ENCODE peak calls at places on chromosomes 13 and 19, in ten cellular contexts. K is ovary, S is cardiac muscle cell, Z is right atrium auricular region, O is neural progenitor cell, C is PC-9, R is GM12865, I is glutamatergic neuron, G is suprapubic skin, E is ascending aorta. P is an unnamed sample.

GRCh38 chr19:29947871-29948270 is 5.8 kb downstream of the URI1 start:
- DNase-seq in K (no peak), S (no peak), Z (no peak), O (no peak), C (no peak), R (no peak), I (no peak), G (no peak), E (no peak), P (no peak)

GRCh38 chr19:18304496-18305312 is 18.2 kb downstream of the LSM4 start:
- DNase-seq in K (peak; percentile 87), S (peak; percentile 89), Z (peak; percentile 94), O (peak; percentile 76), C (peak; percentile 88), R (peak; percentile 81), I (peak; percentile 65), G (peak; percentile 96), E (peak; percentile 83), P (peak; percentile 42)

GRCh38 chr13:53522034-53522433 is 493.4 kb downstream of the OLFM4 start:
- DNase-seq in K (no peak), S (no peak), Z (no peak), O (no peak), C (no peak), R (no peak), I (no peak), G (no peak), E (no peak), P (no peak)

GRCh38 chr19:53583181-53583580 is 45.2 kb downstream of the ZNF331 start:
- DNase-seq in K (no peak), S (no peak), Z (no peak), O (no peak), C (no peak), R (no peak), I (no peak), G (no peak), E (no peak), P (no peak)

GRCh38 chr13:106139407-106139806 is 396.1 kb downstream of the EFNB2 start:
- DNase-seq in K (no peak), S (no peak), Z (no peak), O (no peak), C (no peak), R (no peak), I (no peak), G (no peak), E (no peak), P (no peak)

GRCh38 chr19:10800488-10800887 is 35.5 kb downstream of the TMED1 start:
- DNase-seq in K (no peak), S (peak; percentile 47), Z (no peak), O (no peak), C (no peak), R (no peak), I (no peak), G (no peak), E (no peak), P (no peak)

GRCh38 chr13:20721454-20722357 is 18.2 kb downstream of the IL17D start:
- DNase-seq in K (peak; percentile 46), S (peak; percentile 78), Z (peak; percentile 44), O (peak; percentile 77), C (peak; percentile 19), R (no peak), I (peak; percentile 68), G (peak; percentile 77), E (no peak), P (peak; percentile 41)

GRCh38 chr19:23203841-23204344 is 46.3 kb downstream of the ZNF724 start:
- DNase-seq in K (no peak), S (peak; percentile 16), Z (no peak), O (no peak), C (no peak), R (no peak), I (peak; percentile 48), G (no peak), E (no peak), P (no peak)

GRCh38 chr19:12670159-12670928 is 3.7 kb downstream of the WDR83 start:
- DNase-seq in K (no peak), S (no peak), Z (no peak), O (no peak), C (no peak), R (no peak), I (no peak), G (no peak), E (no peak), P (no peak)

GRCh38 chr19:12669272-12670158 is 2.9 kb downstream of the WDR83 start:
- DNase-seq in K (peak; percentile 77), S (peak; percentile 90), Z (peak; percentile 86), O (peak; percentile 86), C (peak; percentile 73), R (peak; percentile 90), I (peak; percentile 58), G (peak; percentile 89), E (peak; percentile 40), P (peak; percentile 72)

GRCh38 chr19:12667903-12668302 is 1.3 kb downstream of the WDR83 start:
- DNase-seq in K (no peak), S (no peak), Z (no peak), O (no peak), C (no peak), R (no peak), I (no peak), G (no peak), E (no peak), P (no peak)

GRCh38 chr19:12668346-12668745 is 1.7 kb downstream of the WDR83 start:
- DNase-seq in K (no peak), S (no peak), Z (no peak), O (no peak), C (no peak), R (no peak), I (no peak), G (no peak), E (no peak), P (no peak)

GRCh38 chr19:12668937-12669271 is 2.3 kb downstream of the WDR83 start:
- DNase-seq in K (no peak), S (peak; percentile 59), Z (peak; percentile 63), O (peak; percentile 53), C (peak; percentile 60), R (peak; percentile 66), I (peak; percentile 48), G (peak; percentile 89), E (no peak), P (peak; percentile 34)
- TF ChIP-seq CTCF in K (no peak), S (no peak), Z (no peak), O (no peak), C (no peak), R (no peak), I (no peak), G (no peak), E (no peak), P (no peak)

GRCh38 chr19:40571005-40571318 is 5.7 kb upstream of the SHKBP1 start:
- DNase-seq in K (no peak), S (no peak), Z (no peak), O (no peak), C (no peak), R (no peak), I (no peak), G (no peak), E (no peak), P (no peak)

GRCh38 chr19:40567040-40567749 is 9.5 kb upstream of the SHKBP1 start:
- DNase-seq in K (no peak), S (no peak), Z (no peak), O (peak; percentile 38), C (no peak), R (no peak), I (peak; percentile 47), G (no peak), E (no peak), P (no peak)

GRCh38 chr19:40571831-40572495 is 4.7 kb upstream of the SHKBP1 start:
- DNase-seq in K (no peak), S (no peak), Z (no peak), O (no peak), C (no peak), R (no peak), I (no peak), G (no peak), E (no peak), P (no peak)

GRCh38 chr19:40567750-40568494 is 8.8 kb upstream of the SHKBP1 start:
- DNase-seq in K (no peak), S (no peak), Z (no peak), O (peak; percentile 63), C (no peak), R (no peak), I (peak; percentile 67), G (no peak), E (no peak), P (no peak)

DNA sequence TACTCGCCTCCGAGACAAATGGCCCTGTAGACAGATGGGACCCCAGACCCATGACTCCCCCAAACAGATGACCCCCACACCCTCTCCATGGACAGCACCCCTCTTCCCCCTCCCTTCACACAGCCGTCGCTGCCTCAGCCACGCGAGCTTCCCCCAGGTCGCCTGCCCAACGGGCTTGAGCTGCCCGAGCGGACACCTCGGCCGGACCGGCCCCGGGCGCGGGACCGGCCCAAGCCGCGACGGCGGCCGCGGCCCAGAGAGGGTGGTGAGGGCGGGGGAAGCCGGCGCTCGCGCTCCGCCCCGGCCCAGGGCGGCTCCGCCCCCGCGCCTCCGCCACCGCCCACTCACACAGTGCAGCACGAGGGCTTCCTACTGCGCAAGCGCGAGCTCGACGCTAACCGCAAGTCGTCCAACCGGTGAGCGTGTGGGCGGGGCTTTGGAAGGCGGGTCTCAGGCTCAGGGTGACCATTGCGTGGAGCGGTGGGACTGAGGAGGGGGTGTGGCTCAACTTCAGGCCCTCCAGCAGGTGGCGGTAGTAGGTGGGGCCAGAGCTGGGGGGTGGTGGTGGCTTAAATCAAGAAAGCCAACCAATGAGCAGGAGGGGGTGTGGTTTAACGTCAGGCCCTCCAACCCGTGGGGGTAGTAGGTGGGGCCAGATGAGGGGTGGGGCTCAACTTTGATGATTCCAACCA is 6.2 kb upstream of the SHKBP1 start:
- DNase-seq in K (peak; percentile 99), S (peak; percentile 100), Z (peak; percentile 98), O (peak; percentile 100), C (peak; percentile 99), R (peak; percentile 100), I (peak; percentile 100), G (peak; percentile 99), E (peak; percentile 96), P (peak; percentile 98)
- TF ChIP-seq CTCF in K (no peak), S (no peak), Z (no peak), O (no peak), C (no peak), R (no peak), I (peak; percentile 12), G (no peak), E (no peak), P (peak; percentile 42)

GRCh38 chr13:66992183-66992582 is 238.0 kb downstream of the PCDH9 start:
- DNase-seq in K (no peak), S (peak; percentile 70), Z (no peak), O (no peak), C (no peak), R (no peak), I (no peak), G (no peak), E (no peak), P (no peak)
- TF ChIP-seq CTCF in K (no peak), S (no peak), Z (no peak), O (no peak), C (no peak), R (no peak), I (no peak), G (no peak), E (no peak), P (no peak)

GRCh38 chr13:40207110-40207478 is 459.3 kb downstream of the FOXO1 start:
- DNase-seq in K (no peak), S (no peak), Z (no peak), O (no peak), C (no peak), R (peak; percentile 79), I (no peak), G (no peak), E (no peak), P (no peak)

GRCh38 chr13:40204246-40204645 is 462.2 kb downstream of the FOXO1 start:
- DNase-seq in K (no peak), S (no peak), Z (no peak), O (no peak), C (no peak), R (peak; percentile 24), I (no peak), G (no peak), E (no peak), P (no peak)

GRCh38 chr13:40208517-40208916 is 457.9 kb downstream of the FOXO1 start:
- DNase-seq in K (no peak), S (no peak), Z (no peak), O (no peak), C (no peak), R (peak; percentile 82), I (no peak), G (no peak), E (no peak), P (no peak)

GRCh38 chr13:40205771-40206240 is 460.6 kb downstream of the FOXO1 start:
- DNase-seq in K (no peak), S (no peak), Z (no peak), O (no peak), C (no peak), R (no peak), I (no peak), G (no peak), E (no peak), P (no peak)

DNA sequence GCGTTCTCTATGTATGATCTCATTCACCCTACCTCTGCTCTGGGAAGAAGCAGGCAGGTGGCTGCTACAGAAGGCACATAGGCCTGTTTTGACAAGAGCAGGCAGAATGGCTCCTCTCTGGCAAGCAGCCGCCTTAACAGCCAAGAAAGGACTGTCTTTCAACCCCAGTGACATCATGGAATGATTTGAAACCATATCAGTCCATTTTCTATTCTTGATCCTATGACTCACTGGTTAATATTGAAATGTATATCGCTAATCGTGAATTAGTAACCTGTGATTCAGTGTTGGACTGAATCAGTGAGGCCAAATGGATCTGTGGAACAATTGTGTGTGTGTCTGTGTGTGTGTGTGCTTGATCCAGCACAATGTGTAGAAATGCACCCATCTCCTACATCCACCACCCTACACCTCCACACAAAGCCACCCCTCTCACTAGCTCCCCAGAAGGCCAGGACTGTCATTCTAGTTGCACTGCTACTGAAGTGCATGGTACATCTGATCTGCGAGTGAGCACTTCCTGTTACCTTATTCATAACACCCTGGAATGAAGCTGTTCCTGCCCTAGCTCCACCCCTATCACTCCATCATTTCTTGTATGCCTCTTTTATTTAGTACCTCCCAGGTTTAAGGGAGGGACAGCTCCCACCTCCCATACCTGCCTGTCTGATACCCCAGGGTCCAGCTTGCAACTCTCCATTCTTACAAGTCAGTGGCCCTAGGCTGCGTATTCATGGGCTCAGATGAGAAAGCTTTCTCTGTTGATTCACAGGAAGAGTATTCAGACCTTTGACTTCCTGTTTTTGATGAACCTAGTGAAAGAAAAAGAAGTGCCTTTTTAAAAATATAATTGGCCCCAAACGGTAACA is 460.0 kb downstream of the FOXO1 start:
- DNase-seq in K (no peak), S (peak; percentile 54), Z (no peak), O (no peak), C (no peak), R (peak; percentile 70), I (no peak), G (no peak), E (no peak), P (no peak)
- TF ChIP-seq CTCF in K (no peak), S (no peak), Z (no peak), O (no peak), C (no peak), R (no peak), I (no peak), G (no peak), E (no peak), P (no peak)